ENCODE peak calls at places on chromosome 3, in eight cellular contexts. Y, W, H, V, E, Z, T and M are unnamed samples.
A peak's percentile ranks its signal among the peaks of the same experiment; 100 is the strongest.

GRCh38 chr3:69032137-69032536 is 18.7 kb upstream of the EOGT start:
- DNase-seq in Y (no peak), W (no peak), H (no peak), V (no peak), E (no peak), Z (no peak), T (no peak), M (peak; percentile 6)

GRCh38 chr3:166100710-166101109 is 263.5 kb upstream of the BCHE start:
- DNase-seq in Y (no peak), W (no peak), H (no peak), V (no peak), E (no peak), Z (no peak), T (no peak), M (no peak)

GRCh38 chr3:194838236-194838635 is 152.6 kb downstream of the FAM43A start:
- DNase-seq in Y (no peak), W (no peak), H (no peak), V (no peak), E (no peak), Z (no peak), T (no peak), M (no peak)

GRCh38 chr3:88019024-88019423 is 39.8 kb downstream of the CGGBP1 start:
- DNase-seq in Y (no peak), W (no peak), H (peak; percentile 16), V (no peak), E (no peak), Z (peak; percentile 54), T (no peak), M (no peak)

GRCh38 chr3:72260590-72260914 is 475.6 kb upstream of the PROK2 start:
- DNase-seq in Y (no peak), W (no peak), H (no peak), V (no peak), E (no peak), Z (no peak), T (no peak), M (no peak)

GRCh38 chr3:58023536-58023935 is 15.3 kb downstream of the FLNB start:
- DNase-seq in Y (no peak), W (no peak), H (no peak), V (no peak), E (no peak), Z (no peak), T (no peak), M (no peak)

GRCh38 chr3:170467007-170467406 is 48.3 kb downstream of the CLDN11 start:
- DNase-seq in Y (no peak), W (no peak), H (no peak), V (no peak), E (no peak), Z (no peak), T (no peak), M (no peak)

GRCh38 chr3:51269466-51269865 is 115.6 kb upstream of the MANF start:
- DNase-seq in Y (no peak), W (no peak), H (no peak), V (no peak), E (no peak), Z (no peak), T (no peak), M (no peak)

GRCh38 chr3:46843508-46843907 is 19.7 kb downstream of the MYL3 start:
- DNase-seq in Y (no peak), W (no peak), H (no peak), V (no peak), E (no peak), Z (no peak), T (no peak), M (no peak)